ENCODE peak calls at places on chromosomes 12 and 14, in six cellular contexts. J is adipocyte; B is stimulated activated CD4-positive, alpha-beta T cell treated with anti-CD3 and anti-CD28 coated beads, TNF-alpha, amount 100 ng/mL, for 1 hour; T is esophagus muscularis mucosa; L is anterior cingulate cortex; O is left kidney. G is an unnamed sample.

GRCh38 chr14:54106802-54107377 is 150.3 kb upstream of the BMP4 start:
- DNase-seq in T (no peak), L (no peak), J (peak), O (no peak), B (no peak), G (no peak)

GRCh38 chr12:68772714-68773113 is 26.7 kb downstream of the SLC35E3 start:
- DNase-seq in O (no peak), L (no peak), T (no peak), J (no peak), B (no peak), G (no peak)

GRCh38 chr12:14356147-14356546 is 9.3 kb upstream of the ATF7IP start:
- DNase-seq in J (peak), B (no peak), T (no peak), L (no peak), O (no peak), G (no peak)

GRCh38 chr12:63276537-63277365 is 125.8 kb upstream of the AVPR1A start:
- DNase-seq in L (no peak), T (no peak), J (peak), O (peak), B (no peak), G (no peak)

GRCh38 chr12:80041071-80041470 is 58.3 kb upstream of the OTOGL start:
- DNase-seq in T (no peak), L (no peak), O (no peak), J (no peak), B (no peak), G (no peak)

GRCh38 chr14:72738181-72738611 is 155.7 kb downstream of the DPF3 start:
- DNase-seq in T (peak), J (no peak), O (no peak), L (no peak), B (no peak), G (no peak)

GRCh38 chr14:87148655-87149054 is 844.3 kb downstream of the GALC start:
- DNase-seq in J (peak), B (no peak), L (no peak), O (peak), T (no peak), G (no peak)

GRCh38 chr12:121628037-121628436 is 1.7 kb downstream of the ORAI1 start:
- DNase-seq in L (no peak), O (peak), J (peak), T (no peak), B (no peak), G (no peak)

GRCh38 chr14:77339407-77339806 is 18.6 kb downstream of the GSTZ1 start:
- DNase-seq in T (no peak), O (no peak), L (no peak), J (peak), B (no peak), G (no peak)

GRCh38 chr14:24251880-24252288 is 9.5 kb upstream of the TINF2 start:
- DNase-seq in L (no peak), J (peak), O (no peak), B (no peak), T (no peak), G (no peak)

GRCh38 chr12:121520119-121520518 is 60.7 kb downstream of the KDM2B start:
- DNase-seq in J (no peak), O (no peak), L (no peak), B (no peak), T (no peak), G (no peak)

GRCh38 chr12:111322336-111323250 is 46.3 kb downstream of the PHETA1 start:
- DNase-seq in O (no peak), B (no peak), J (no peak), T (no peak), L (no peak), G (no peak)

GRCh38 chr14:99986416-99986815 is 78.8 kb upstream of the EVL start:
- DNase-seq in J (peak), B (no peak), T (no peak), L (no peak), O (no peak), G (no peak)

GRCh38 chr12:77384941-77385340 is 319.6 kb upstream of the E2F7 start:
- DNase-seq in J (no peak), L (no peak), O (no peak), T (no peak), B (no peak), G (no peak)

GRCh38 chr12:121465921-121466799 is 66.2 kb downstream of the RNF34 start:
- DNase-seq in O (peak), B (no peak), T (no peak), L (no peak), J (peak), G (no peak)

GRCh38 chr12:109861689-109862314 is 18.5 kb downstream of the GLTP start:
- DNase-seq in B (no peak), T (no peak), O (peak), L (no peak), J (no peak), G (no peak)

GRCh38 chr14:36856095-36856878 is 194.6 kb downstream of the PAX9 start:
- DNase-seq in O (peak), T (no peak), B (no peak), L (no peak), J (no peak), G (no peak)

GRCh38 chr12:1502441-1502785 is 92.0 kb downstream of the FBXL14 start:
- DNase-seq in O (no peak), T (no peak), B (no peak), J (no peak), L (no peak), G (peak)

GRCh38 chr12:116977465-116978380 is 67.0 kb downstream of the FBXW8 start:
- DNase-seq in O (peak), L (no peak), T (no peak), B (no peak), J (peak), G (no peak)

GRCh38 chr14:86515195-86515594 is 985.3 kb downstream of the FLRT2 start:
- DNase-seq in T (no peak), J (no peak), L (no peak), B (no peak), O (peak), G (no peak)

GRCh38 chr12:68290126-68290525 is 36.7 kb upstream of the IL22 start:
- DNase-seq in T (no peak), O (no peak), B (no peak), J (no peak), L (no peak), G (no peak)

GRCh38 chr12:41576925-41577324 is 388.8 kb downstream of the PDZRN4 start:
- DNase-seq in L (no peak), T (no peak), B (no peak), O (no peak), J (no peak), G (no peak)

GRCh38 chr14:35369701-35370191 is 34.8 kb downstream of the NFKBIA start:
- DNase-seq in O (peak), L (no peak), T (no peak), J (no peak), B (no peak), G (no peak)

GRCh38 chr12:89162704-89163261 is 189.5 kb downstream of the DUSP6 start:
- DNase-seq in L (no peak), O (peak), J (peak), B (no peak), T (peak), G (peak)

GRCh38 chr14:53696217-53696965 is 260.2 kb downstream of the BMP4 start:
- DNase-seq in O (no peak), B (no peak), J (peak), T (no peak), L (no peak), G (no peak)

GRCh38 chr12:19692091-19692490 is 252.8 kb downstream of the AEBP2 start:
- DNase-seq in L (no peak), O (no peak), T (no peak), B (no peak), J (no peak), G (no peak)

GRCh38 chr12:2324375-2324774 is 271.6 kb downstream of the CACNA1C start:
- DNase-seq in L (no peak), J (no peak), B (no peak), O (peak), T (no peak), G (no peak)

GRCh38 chr14:99937475-99938244 is 127.6 kb upstream of the EVL start:
- DNase-seq in B (no peak), L (no peak), O (no peak), T (no peak), J (no peak), G (no peak)

GRCh38 chr12:121786441-121786825 is 7.1 kb downstream of the RHOF start:
- DNase-seq in J (peak), L (no peak), B (no peak), T (no peak), O (no peak), G (no peak)

GRCh38 chr12:23055004-23055403 is 430.0 kb downstream of the ETNK1 start:
- DNase-seq in O (peak), L (no peak), T (no peak), J (peak), B (no peak), G (no peak)

GRCh38 chr14:79724934-79725717 is 486.2 kb downstream of the DIO2 start:
- DNase-seq in O (no peak), T (no peak), B (no peak), L (no peak), J (no peak), G (no peak)

GRCh38 chr12:22206111-22206728 is 128.3 kb downstream of the ST8SIA1 start:
- DNase-seq in L (no peak), B (no peak), O (no peak), T (no peak), J (no peak), G (no peak)

GRCh38 chr14:55198749-55199148 is 7.4 kb upstream of the DLGAP5 start:
- DNase-seq in L (no peak), J (peak), T (no peak), B (no peak), O (no peak), G (no peak)

GRCh38 chr14:34257505-34257904 is 204.5 kb downstream of the SPTSSA start:
- DNase-seq in O (no peak), J (no peak), L (no peak), T (no peak), B (no peak), G (no peak)

GRCh38 chr12:130674676-130675075 is 41.4 kb downstream of the RIMBP2 start:
- DNase-seq in L (no peak), J (no peak), B (no peak), O (no peak), T (no peak), G (no peak)

GRCh38 chr14:51094282-51094821 is 553 bp downstream of the TRIM9 start:
- DNase-seq in J (no peak), O (peak), L (no peak), T (no peak), B (no peak), G (no peak)

GRCh38 chr12:28489256-28489655 is 299.0 kb downstream of the CCDC91 start:
- DNase-seq in B (no peak), L (no peak), O (no peak), J (peak), T (no peak), G (no peak)

GRCh38 chr14:70785556-70785955 is 23.8 kb downstream of the MAP3K9 start:
- DNase-seq in O (no peak), B (no peak), L (no peak), T (no peak), J (no peak), G (no peak)

GRCh38 chr14:104968153-104968527 is 10.0 kb downstream of the AHNAK2 start:
- DNase-seq in T (no peak), O (peak), J (peak), B (no peak), L (no peak), G (peak)

GRCh38 chr12:39846971-39847661 is 227.5 kb upstream of the ABCD2 start:
- DNase-seq in T (no peak), O (peak), L (no peak), J (peak), B (no peak), G (no peak)

G was measured in tibial nerve.